ENCODE peak calls at places on chromosomes 6 and 20, in eight cellular contexts. One of them, this sample, is unnamed.

GRCh38 chr6:154606457-154606856 is 96.0 kb upstream of the CNKSR3 start:
- DNase-seq in IMR-90: no peak
- DNase-seq in left ventricle myocardium inferior: no peak
- DNase-seq in AG10803: no peak
- DNase-seq in epithelial cell of esophagus: peak; percentile 41
- DNase-seq in epithelial cell of proximal tubule: no peak
- DNase-seq in lower leg skin: no peak
- DNase-seq in uterus: no peak
- DNase-seq in this sample: peak; percentile 77

GRCh38 chr6:12635375-12635774 is 81.2 kb upstream of the PHACTR1 start:
- DNase-seq in epithelial cell of esophagus: no peak
- DNase-seq in left ventricle myocardium inferior: no peak
- DNase-seq in lower leg skin: no peak
- DNase-seq in uterus: no peak
- DNase-seq in IMR-90: no peak
- DNase-seq in epithelial cell of proximal tubule: no peak
- DNase-seq in AG10803: no peak
- DNase-seq in this sample: no peak

GRCh38 chr20:21101453-21102251 is 4.5 kb downstream of the LINC00237 start:
- DNase-seq in AG10803: no peak
- DNase-seq in lower leg skin: no peak
- DNase-seq in left ventricle myocardium inferior: no peak
- DNase-seq in IMR-90: no peak
- DNase-seq in epithelial cell of esophagus: peak; percentile 16
- DNase-seq in uterus: no peak
- DNase-seq in epithelial cell of proximal tubule: no peak
- DNase-seq in this sample: peak; percentile 30

GRCh38 chr6:145735356-145736165 is at the start of gene EPM2A:
- DNase-seq in lower leg skin: peak; percentile 55
- DNase-seq in epithelial cell of proximal tubule: no peak
- DNase-seq in epithelial cell of esophagus: peak; percentile 86
- DNase-seq in AG10803: peak; percentile 81
- DNase-seq in uterus: peak; percentile 82
- DNase-seq in IMR-90: peak; percentile 78
- DNase-seq in left ventricle myocardium inferior: peak; percentile 88
- DNase-seq in this sample: peak; percentile 84

GRCh38 chr6:169890049-169890448 is 138.6 kb downstream of the ERMARD start:
- DNase-seq in IMR-90: no peak
- DNase-seq in AG10803: no peak
- DNase-seq in epithelial cell of proximal tubule: no peak
- DNase-seq in lower leg skin: no peak
- DNase-seq in epithelial cell of esophagus: no peak
- DNase-seq in uterus: no peak
- DNase-seq in left ventricle myocardium inferior: no peak
- DNase-seq in this sample: no peak

GRCh38 chr6:159378361-159378760 is 209.2 kb downstream of the FNDC1 start:
- DNase-seq in lower leg skin: no peak
- DNase-seq in left ventricle myocardium inferior: no peak
- DNase-seq in IMR-90: no peak
- DNase-seq in epithelial cell of proximal tubule: no peak
- DNase-seq in uterus: no peak
- DNase-seq in epithelial cell of esophagus: no peak
- DNase-seq in AG10803: no peak
- DNase-seq in this sample: no peak

GRCh38 chr6:121608270-121608669 is 172.8 kb downstream of the GJA1 start:
- DNase-seq in uterus: no peak
- DNase-seq in lower leg skin: no peak
- DNase-seq in IMR-90: peak; percentile 64
- DNase-seq in epithelial cell of esophagus: peak; percentile 37
- DNase-seq in AG10803: peak; percentile 22
- DNase-seq in epithelial cell of proximal tubule: no peak
- DNase-seq in left ventricle myocardium inferior: no peak
- DNase-seq in this sample: no peak

GRCh38 chr20:57849126-57849867 is 139.5 kb upstream of the PMEPA1 start:
- DNase-seq in epithelial cell of proximal tubule: no peak
- DNase-seq in left ventricle myocardium inferior: no peak
- DNase-seq in lower leg skin: no peak
- DNase-seq in uterus: no peak
- DNase-seq in AG10803: peak; percentile 84
- DNase-seq in IMR-90: no peak
- DNase-seq in epithelial cell of esophagus: no peak
- DNase-seq in this sample: no peak

GRCh38 chr6:133128191-133128590 is 113.0 kb upstream of the EYA4 start:
- DNase-seq in epithelial cell of proximal tubule: no peak
- DNase-seq in uterus: no peak
- DNase-seq in lower leg skin: no peak
- DNase-seq in epithelial cell of esophagus: peak; percentile 56
- DNase-seq in IMR-90: peak; percentile 28
- DNase-seq in AG10803: no peak
- DNase-seq in left ventricle myocardium inferior: no peak
- DNase-seq in this sample: no peak

GRCh38 chr6:79869184-79869583 is 78.2 kb downstream of the ELOVL4 start:
- DNase-seq in epithelial cell of esophagus: no peak
- DNase-seq in IMR-90: no peak
- DNase-seq in lower leg skin: no peak
- DNase-seq in AG10803: no peak
- DNase-seq in uterus: no peak
- DNase-seq in left ventricle myocardium inferior: no peak
- DNase-seq in epithelial cell of proximal tubule: no peak
- DNase-seq in this sample: no peak

GRCh38 chr20:62485062-62485700 is 9.4 kb upstream of the GATA5 start:
- DNase-seq in uterus: peak; percentile 51
- DNase-seq in IMR-90: peak; percentile 14
- DNase-seq in epithelial cell of esophagus: peak; percentile 26
- DNase-seq in epithelial cell of proximal tubule: no peak
- DNase-seq in left ventricle myocardium inferior: no peak
- DNase-seq in AG10803: peak; percentile 8
- DNase-seq in lower leg skin: no peak
- DNase-seq in this sample: no peak

GRCh38 chr6:105402090-105402980 is 547 bp downstream of the PREP start:
- DNase-seq in AG10803: peak; percentile 52
- DNase-seq in left ventricle myocardium inferior: no peak
- DNase-seq in lower leg skin: peak; percentile 19
- DNase-seq in epithelial cell of proximal tubule: no peak
- DNase-seq in uterus: no peak
- DNase-seq in IMR-90: peak; percentile 36
- DNase-seq in epithelial cell of esophagus: peak; percentile 53
- DNase-seq in this sample: no peak
- TF ChIP-seq CTCF in AG10803: no peak
- TF ChIP-seq CTCF in left ventricle myocardium inferior: no peak
- TF ChIP-seq CTCF in lower leg skin: no peak
- TF ChIP-seq CTCF in epithelial cell of proximal tubule: no peak
- TF ChIP-seq CTCF in uterus: no peak
- TF ChIP-seq CTCF in IMR-90: no peak
- TF ChIP-seq CTCF in epithelial cell of esophagus: no peak
- TF ChIP-seq CTCF in this sample: no peak

GRCh38 chr6:17831135-17831534 is 124.4 kb upstream of the NUP153 start:
- DNase-seq in IMR-90: peak; percentile 83
- DNase-seq in lower leg skin: peak; percentile 44
- DNase-seq in uterus: no peak
- DNase-seq in epithelial cell of proximal tubule: no peak
- DNase-seq in epithelial cell of esophagus: no peak
- DNase-seq in AG10803: peak; percentile 90
- DNase-seq in left ventricle myocardium inferior: no peak
- DNase-seq in this sample: no peak
- H3K4me3 ChIP-seq in IMR-90: no peak overlapping the region
- H3K4me3 ChIP-seq in lower leg skin: no peak overlapping the region
- H3K4me3 ChIP-seq in uterus: no peak overlapping the region
- H3K4me3 ChIP-seq in epithelial cell of proximal tubule: no peak overlapping the region
- H3K4me3 ChIP-seq in epithelial cell of esophagus: no peak overlapping the region
- H3K4me3 ChIP-seq in AG10803: no peak overlapping the region
- H3K4me3 ChIP-seq in left ventricle myocardium inferior: no peak overlapping the region
- H3K4me3 ChIP-seq in this sample: no peak overlapping the region

DNA sequence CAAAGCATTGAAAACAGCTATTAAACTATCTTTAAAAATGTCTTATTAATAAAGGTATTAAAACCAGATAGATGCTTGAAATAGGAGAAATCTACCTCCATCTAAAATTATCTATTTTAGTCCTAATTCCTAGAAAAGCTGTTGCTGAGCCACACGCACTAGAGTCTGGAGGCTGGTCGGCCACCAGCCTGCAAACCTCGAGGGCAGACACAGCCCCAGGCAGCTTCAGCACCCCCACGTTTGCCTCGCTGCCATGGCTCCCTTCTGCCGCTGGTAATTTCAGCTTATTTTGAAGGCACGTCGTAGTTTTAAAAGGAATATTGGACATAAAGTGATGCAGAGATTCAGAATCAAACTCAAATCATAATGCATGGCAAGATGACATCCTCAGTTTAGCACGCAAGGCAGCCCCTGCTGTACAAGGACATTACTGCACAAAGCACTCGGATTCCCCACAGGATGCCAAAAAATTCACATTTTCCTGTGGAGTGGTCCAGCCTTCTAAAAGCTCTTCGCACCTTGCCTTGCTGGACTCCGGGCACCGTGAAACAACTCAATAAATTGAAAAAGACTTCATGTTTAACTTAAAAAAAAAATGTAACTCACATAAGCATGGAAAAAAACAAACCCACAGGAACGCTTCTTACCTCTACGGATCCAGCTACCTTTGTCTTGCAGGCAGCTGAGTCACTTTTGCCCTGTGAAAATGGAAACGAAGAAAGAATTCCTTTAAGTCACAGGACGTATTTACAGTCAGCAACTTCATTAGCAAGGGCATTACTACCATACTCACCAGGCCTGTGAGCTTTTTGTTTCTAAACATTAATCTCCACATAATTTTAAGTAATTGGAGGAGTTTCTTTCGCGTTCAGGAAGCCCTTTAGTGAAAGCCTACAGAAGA is 143.4 kb upstream of the RPS6KA2 start:
- DNase-seq in epithelial cell of esophagus: no peak
- DNase-seq in IMR-90: peak; percentile 10
- DNase-seq in uterus: no peak
- DNase-seq in AG10803: no peak
- DNase-seq in lower leg skin: no peak
- DNase-seq in left ventricle myocardium inferior: no peak
- DNase-seq in epithelial cell of proximal tubule: no peak
- DNase-seq in this sample: no peak
- TF ChIP-seq CTCF in epithelial cell of esophagus: no peak
- TF ChIP-seq CTCF in IMR-90: peak; percentile 30
- TF ChIP-seq CTCF in uterus: no peak
- TF ChIP-seq CTCF in AG10803: peak; percentile 14
- TF ChIP-seq CTCF in lower leg skin: no peak
- TF ChIP-seq CTCF in left ventricle myocardium inferior: no peak
- TF ChIP-seq CTCF in epithelial cell of proximal tubule: peak; percentile 13
- TF ChIP-seq CTCF in this sample: no peak

GRCh38 chr20:50635014-50635557 is 56.3 kb downstream of the RIPOR3 start:
- DNase-seq in uterus: no peak
- DNase-seq in AG10803: no peak
- DNase-seq in epithelial cell of esophagus: no peak
- DNase-seq in left ventricle myocardium inferior: no peak
- DNase-seq in lower leg skin: no peak
- DNase-seq in IMR-90: no peak
- DNase-seq in epithelial cell of proximal tubule: no peak
- DNase-seq in this sample: no peak
- H3K4me3 ChIP-seq in uterus: no peak overlapping the region
- H3K4me3 ChIP-seq in AG10803: no peak overlapping the region
- H3K4me3 ChIP-seq in epithelial cell of esophagus: no peak overlapping the region
- H3K4me3 ChIP-seq in left ventricle myocardium inferior: peak overlapping the region; percentile 41
- H3K4me3 ChIP-seq in lower leg skin: no peak overlapping the region
- H3K4me3 ChIP-seq in IMR-90: no peak overlapping the region
- H3K4me3 ChIP-seq in epithelial cell of proximal tubule: no peak overlapping the region
- H3K4me3 ChIP-seq in this sample: no peak overlapping the region

DNA sequence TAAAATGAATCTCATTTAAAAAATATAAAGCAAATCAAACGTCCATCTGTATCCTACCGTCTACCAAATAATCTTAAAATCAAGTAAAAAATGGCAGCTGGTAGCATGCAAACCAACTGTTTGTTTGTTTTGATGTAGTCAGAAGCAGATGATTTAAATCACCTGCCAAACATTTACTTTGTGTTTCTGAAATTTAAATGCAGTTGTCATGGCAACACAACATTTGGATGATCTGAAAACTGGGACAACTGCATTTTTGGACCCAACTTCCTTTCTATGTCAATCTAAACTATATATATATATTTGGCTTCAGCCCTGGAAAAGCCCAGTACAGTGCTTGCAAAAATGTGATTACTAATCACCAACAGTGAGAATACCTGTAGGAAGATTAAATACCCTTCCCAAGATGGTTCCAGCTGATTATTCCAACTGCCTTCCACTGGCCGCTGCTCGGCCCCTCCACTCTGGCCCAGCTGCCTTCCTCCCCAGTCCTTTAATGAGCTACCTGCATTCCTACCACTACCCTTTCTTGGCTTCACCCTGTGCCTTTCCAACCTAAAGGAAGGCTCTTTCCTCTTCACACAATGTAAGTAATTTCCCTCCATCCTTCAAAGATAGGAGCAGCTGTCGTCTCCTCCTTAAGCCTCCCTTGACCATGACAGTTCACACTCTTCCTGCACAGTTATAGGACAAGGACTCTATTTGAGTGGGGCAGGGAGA is 16.4 kb upstream of the SNX9 start:
- DNase-seq in epithelial cell of proximal tubule: no peak
- DNase-seq in IMR-90: no peak
- DNase-seq in lower leg skin: no peak
- DNase-seq in uterus: no peak
- DNase-seq in epithelial cell of esophagus: no peak
- DNase-seq in left ventricle myocardium inferior: no peak
- DNase-seq in AG10803: no peak
- DNase-seq in this sample: no peak
- TF ChIP-seq CTCF in epithelial cell of proximal tubule: no peak
- TF ChIP-seq CTCF in IMR-90: no peak
- TF ChIP-seq CTCF in lower leg skin: no peak
- TF ChIP-seq CTCF in uterus: no peak
- TF ChIP-seq CTCF in epithelial cell of esophagus: no peak
- TF ChIP-seq CTCF in left ventricle myocardium inferior: no peak
- TF ChIP-seq CTCF in AG10803: no peak
- TF ChIP-seq CTCF in this sample: no peak

This sample was measured in GM06990.